ENCODE peak calls at places on chromosome 19, in five cellular contexts. K is activated CD8-positive, alpha-beta memory T cell treated with anti-CD3 and anti-CD28 coated beads for 24 hours; F is activated effector memory CD4-positive, alpha-beta T cell treated with anti-CD3 and anti-CD28 coated beads, Interleukin-2, amount 50 U/mL, for 16 hours; X is activated naive CD4-positive, alpha-beta T cell treated with anti-CD3 and anti-CD28 coated beads for 36 hours; G is lower leg skin. B is an unnamed sample.

GRCh38 chr19:34480971-34481821 is at the start of gene WTIP:
- DNase-seq in K (no peak), F (no peak), X (no peak), G (peak), B (no peak)

GRCh38 chr19:51107406-51108065 is 673 bp downstream of the CTU1 start:
- DNase-seq in K (no peak), F (no peak), X (peak), G (peak), B (no peak)

GRCh38 chr19:17243340-17243853 is 2.3 kb downstream of the NR2F6 start:
- DNase-seq in K (no peak), F (no peak), X (no peak), G (no peak), B (no peak)

GRCh38 chr19:5113101-5113557 is 144.2 kb downstream of the KDM4B start:
- DNase-seq in K (no peak), F (no peak), X (no peak), G (no peak), B (no peak)

GRCh38 chr19:7386308-7386707 is 37.6 kb downstream of the ARHGEF18 start:
- DNase-seq in K (no peak), F (no peak), X (peak), G (no peak), B (no peak)

GRCh38 chr19:8552810-8553209 is 24.4 kb downstream of the MYO1F start:
- DNase-seq in K (no peak), F (no peak), X (no peak), G (no peak), B (no peak)

GRCh38 chr19:48991823-48992570 is 1.1 kb downstream of the GYS1 start:
- DNase-seq in K (no peak), F (no peak), X (no peak), G (peak), B (no peak)

GRCh38 chr19:629961-630714 is 3.2 kb downstream of the POLRMT start:
- DNase-seq in K (no peak), F (no peak), X (no peak), G (no peak), B (no peak)

GRCh38 chr19:43790587-43790986 is 9.8 kb upstream of the KCNN4 start:
- DNase-seq in K (no peak), F (no peak), X (no peak), G (no peak), B (no peak)